ENCODE peak calls at places on chromosomes 11 and 22, in five cellular contexts. K is fibroblast of the aortic adventitia, G is choroid plexus epithelial cell, L is breast epithelium, R is cardiac muscle cell. B is an unnamed sample.
A peak's percentile ranks its signal among the peaks of the same experiment; 100 is the strongest.

GRCh38 chr11:128913806-128914205 is 22.6 kb downstream of the KCNJ5 start:
- DNase-seq in L (no peak), R (no peak), G (no peak), K (no peak), B (no peak)

GRCh38 chr11:125777309-125777708 is 1.3 kb downstream of the PATE2 start:
- DNase-seq in G (peak; percentile 5), L (no peak), R (peak; percentile 52), K (peak; percentile 53), B (no peak)

GRCh38 chr11:22521226-22521625 is 104.4 kb downstream of the FANCF start:
- DNase-seq in K (no peak), G (peak; percentile 34), R (peak; percentile 9), L (no peak), B (no peak)

GRCh38 chr11:1943977-1944376 is 3.2 kb upstream of the MRPL23 start:
- DNase-seq in L (no peak), K (peak; percentile 32), G (peak; percentile 41), R (peak; percentile 45), B (no peak)

GRCh38 chr11:47599821-47600377 is 5.7 kb upstream of the C1QTNF4 start:
- DNase-seq in G (no peak), L (no peak), R (no peak), K (no peak), B (no peak)

GRCh38 chr11:94731921-94732601 is 36.1 kb upstream of the AMOTL1 start:
- DNase-seq in G (peak; percentile 86), R (peak; percentile 76), K (peak; percentile 74), L (no peak), B (peak; percentile 81)

GRCh38 chr11:7536102-7536501 is 22.3 kb downstream of the PPFIBP2 start:
- DNase-seq in R (no peak), L (no peak), K (no peak), G (no peak), B (no peak)

GRCh38 chr11:2586793-2587131 is 113.0 kb downstream of the KCNQ1OT1 start:
- DNase-seq in L (no peak), G (no peak), R (no peak), K (no peak), B (no peak)

GRCh38 chr11:12179521-12179920 is 69.1 kb downstream of the MICAL2 start:
- DNase-seq in K (no peak), L (no peak), G (no peak), R (no peak), B (no peak)

GRCh38 chr22:49129736-49130135 is 697.9 kb downstream of the BRD1 start:
- DNase-seq in K (no peak), R (no peak), L (no peak), G (no peak), B (no peak)

GRCh38 chr11:115774756-115775155 is 270.5 kb upstream of the CADM1 start:
- DNase-seq in K (no peak), L (no peak), G (no peak), R (no peak), B (no peak)

GRCh38 chr11:31246451-31247165 is 122.9 kb downstream of the DCDC1 start:
- DNase-seq in R (peak; percentile 75), L (no peak), G (peak; percentile 41), K (peak; percentile 61), B (no peak)

GRCh38 chr22:19419464-19420178 is 11.9 kb downstream of the HIRA start:
- DNase-seq in R (peak; percentile 15), L (no peak), G (peak; percentile 14), K (no peak), B (no peak)

GRCh38 chr11:30911247-30911646 is 325.1 kb upstream of the MPPED2 start:
- DNase-seq in R (no peak), G (no peak), K (no peak), L (no peak), B (no peak)

GRCh38 chr11:68843703-68844312 is 2.1 kb upstream of the CPT1A start:
- DNase-seq in R (peak; percentile 62), G (no peak), L (peak; percentile 86), K (no peak), B (no peak)

GRCh38 chr22:44816141-44816540 is 63.8 kb downstream of the ARHGAP8 start:
- DNase-seq in R (no peak), L (no peak), K (no peak), G (no peak), B (no peak)

GRCh38 chr22:22697377-22698120 is 53.1 kb downstream of the GGTLC2 start:
- DNase-seq in K (no peak), R (no peak), G (no peak), L (no peak), B (no peak)

GRCh38 chr11:119999220-119999619 is 138.7 kb downstream of the TRIM29 start:
- DNase-seq in K (no peak), G (no peak), R (no peak), L (no peak), B (no peak)

GRCh38 chr11:11866203-11866602 is 24.4 kb downstream of the USP47 start:
- DNase-seq in R (no peak), G (no peak), K (no peak), L (no peak), B (no peak)

GRCh38 chr11:120306519-120307242 is 18.4 kb upstream of the TLCD5 start:
- DNase-seq in K (peak; percentile 96), G (peak; percentile 69), R (peak; percentile 85), L (no peak), B (peak; percentile 71)

GRCh38 chr22:20438678-20439492 is 1.3 kb upstream of the SCARF2 start:
- DNase-seq in K (no peak), R (no peak), G (no peak), L (no peak), B (no peak)
- H3K4me3 ChIP-seq in K (peak overlapping the region; percentile 91), R (peak overlapping the region; percentile 59), G (peak overlapping the region; percentile 75), L (peak overlapping the region; percentile 62), B (peak overlapping the region; percentile 91)

DNA sequence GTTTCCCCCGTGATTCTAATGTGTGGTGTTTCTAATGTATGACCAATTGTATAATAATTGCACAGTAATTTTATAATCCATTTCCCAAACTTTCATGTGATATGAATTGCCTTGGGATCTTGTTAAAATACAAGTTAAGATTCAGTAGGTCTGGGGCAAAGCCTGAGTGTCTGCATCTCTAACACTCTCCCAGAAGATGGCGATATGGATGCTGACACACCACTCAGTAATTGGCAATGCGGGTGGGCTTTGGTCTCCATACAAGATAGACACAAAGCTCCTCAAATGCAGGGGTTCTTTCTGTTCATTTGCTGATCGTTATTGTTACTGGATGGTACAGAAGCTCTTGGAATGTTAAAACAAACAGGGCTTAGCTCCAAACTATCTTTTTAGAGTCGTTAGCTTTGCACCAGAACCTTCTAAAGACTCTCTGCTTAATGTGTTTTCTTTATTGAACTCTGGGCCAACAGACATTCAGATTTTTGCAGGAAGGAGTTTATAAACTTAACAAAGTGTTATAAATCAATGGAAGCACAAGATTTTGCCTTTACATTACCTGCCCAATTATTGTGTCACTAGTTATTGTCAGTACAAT is 45.4 kb upstream of the ANO3 start:
- DNase-seq in L (no peak), G (peak; percentile 64), K (peak; percentile 42), R (peak; percentile 53), B (no peak)
- TF ChIP-seq CTCF in L (no peak), G (peak; percentile 83), K (peak; percentile 74), R (peak; percentile 63), B (peak; percentile 50)

GRCh38 chr11:87006035-87006434 is 31.7 kb upstream of the TMEM135 start:
- DNase-seq in G (no peak), K (no peak), L (no peak), R (no peak), B (no peak)
- H3K4me3 ChIP-seq in G (no peak overlapping the region), K (no peak overlapping the region), L (no peak overlapping the region), R (no peak overlapping the region), B (no peak overlapping the region)

DNA sequence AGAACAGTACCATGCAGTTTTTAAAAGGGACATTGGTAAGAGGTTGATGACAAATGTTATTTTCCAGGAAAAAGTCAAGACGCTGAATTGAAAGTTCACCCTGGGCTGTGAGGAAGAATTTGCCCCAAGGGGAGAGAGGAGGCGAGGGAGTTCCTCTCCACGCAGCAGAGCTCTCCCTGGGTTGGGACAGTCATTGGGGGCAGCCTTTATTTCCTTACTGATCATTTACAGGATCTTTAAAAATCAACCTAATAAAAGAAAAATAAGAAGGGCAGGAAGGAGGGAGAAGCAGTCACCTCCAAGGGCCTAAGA is 49.9 kb upstream of the WNT7B start:
- DNase-seq in L (no peak), G (no peak), R (no peak), K (no peak), B (no peak)
- TF ChIP-seq CTCF in L (no peak), G (no peak), R (no peak), K (no peak), B (no peak)

GRCh38 chr22:40436460-40437431 is 66.4 kb downstream of the SGSM3 start:
- DNase-seq in G (peak; percentile 81), R (peak; percentile 78), L (no peak), K (peak; percentile 86), B (peak; percentile 63)
- H3K4me3 ChIP-seq in G (peak overlapping the region; percentile 20), R (peak overlapping the region; percentile 13), L (no peak overlapping the region), K (peak overlapping the region; percentile 50), B (peak overlapping the region; percentile 32)